ENCODE peak calls at places on chromosome 13, in four cellular contexts. One of them, this sample, is unnamed.
A peak's percentile ranks its signal among the peaks of the same experiment; 100 is the strongest.

GRCh38 chr13:98174995-98175394 is 2.1 kb downstream of the RNF113B start:
- DNase-seq in fibroblast of mammary gland: no peak
- DNase-seq in stimulated activated CD8-positive, alpha-beta memory T cell treated with anti-CD3 and anti-CD28 coated beads, Interleukin-7, amount 100 ng/mL, for 1 hour: no peak
- DNase-seq in aorta: no peak
- DNase-seq in this sample: no peak

GRCh38 chr13:27953671-27954405 is 15.3 kb downstream of the CDX2 start:
- DNase-seq in stimulated activated CD8-positive, alpha-beta memory T cell treated with anti-CD3 and anti-CD28 coated beads, Interleukin-7, amount 100 ng/mL, for 1 hour: no peak
- DNase-seq in aorta: peak; percentile 89
- DNase-seq in fibroblast of mammary gland: peak; percentile 57
- DNase-seq in this sample: peak; percentile 71

GRCh38 chr13:113493315-113493951 is 2.9 kb upstream of the DCUN1D2 start:
- DNase-seq in stimulated activated CD8-positive, alpha-beta memory T cell treated with anti-CD3 and anti-CD28 coated beads, Interleukin-7, amount 100 ng/mL, for 1 hour: no peak
- DNase-seq in fibroblast of mammary gland: peak; percentile 99
- DNase-seq in aorta: no peak
- DNase-seq in this sample: no peak

GRCh38 chr13:99119686-99120085 is 81.0 kb upstream of the UBAC2 start:
- DNase-seq in aorta: no peak
- DNase-seq in fibroblast of mammary gland: no peak
- DNase-seq in stimulated activated CD8-positive, alpha-beta memory T cell treated with anti-CD3 and anti-CD28 coated beads, Interleukin-7, amount 100 ng/mL, for 1 hour: no peak
- DNase-seq in this sample: no peak

GRCh38 chr13:45143346-45143751 is 23.0 kb downstream of the GTF2F2 start:
- DNase-seq in aorta: no peak
- DNase-seq in fibroblast of mammary gland: peak; percentile 42
- DNase-seq in stimulated activated CD8-positive, alpha-beta memory T cell treated with anti-CD3 and anti-CD28 coated beads, Interleukin-7, amount 100 ng/mL, for 1 hour: no peak
- DNase-seq in this sample: no peak

GRCh38 chr13:107866666-107867623 is 348.4 kb downstream of the LIG4 start:
- DNase-seq in fibroblast of mammary gland: peak; percentile 20
- DNase-seq in stimulated activated CD8-positive, alpha-beta memory T cell treated with anti-CD3 and anti-CD28 coated beads, Interleukin-7, amount 100 ng/mL, for 1 hour: no peak
- DNase-seq in aorta: no peak
- DNase-seq in this sample: no peak

GRCh38 chr13:89294115-89294867 is 1623.1 kb downstream of the SLITRK5 start:
- DNase-seq in aorta: no peak
- DNase-seq in stimulated activated CD8-positive, alpha-beta memory T cell treated with anti-CD3 and anti-CD28 coated beads, Interleukin-7, amount 100 ng/mL, for 1 hour: no peak
- DNase-seq in fibroblast of mammary gland: no peak
- DNase-seq in this sample: no peak

GRCh38 chr13:44050450-44051063 is 170.9 kb downstream of the LACC1 start:
- DNase-seq in stimulated activated CD8-positive, alpha-beta memory T cell treated with anti-CD3 and anti-CD28 coated beads, Interleukin-7, amount 100 ng/mL, for 1 hour: no peak
- DNase-seq in fibroblast of mammary gland: peak; percentile 58
- DNase-seq in aorta: no peak
- DNase-seq in this sample: no peak

GRCh38 chr13:71459708-71460107 is 407.3 kb downstream of the DACH1 start:
- DNase-seq in stimulated activated CD8-positive, alpha-beta memory T cell treated with anti-CD3 and anti-CD28 coated beads, Interleukin-7, amount 100 ng/mL, for 1 hour: no peak
- DNase-seq in fibroblast of mammary gland: no peak
- DNase-seq in aorta: no peak
- DNase-seq in this sample: no peak